ENCODE peak calls at places on chromosomes 7 and 10, in five cellular contexts. Q is naive thymus-derived CD8-positive, alpha-beta T cell; V is left lung; Y is psoas muscle; A is activated T-cell treated with anti-CD3 and anti-CD28 coated beads, Interleukin-2, amount 50 U/mL, for 24 hours. N is an unnamed sample.

GRCh38 chr10:119377905-119378736 is 164.4 kb downstream of the RGS10 start:
- DNase-seq in Q (no peak), V (no peak), Y (no peak), A (no peak), N (no peak)

GRCh38 chr10:88042162-88043100 is 179.0 kb downstream of the PTEN start:
- DNase-seq in Q (no peak), V (peak), Y (no peak), A (no peak), N (peak)

GRCh38 chr7:141866974-141867373 is 25.7 kb upstream of the PRSS37 start:
- DNase-seq in Q (no peak), V (no peak), Y (no peak), A (no peak), N (no peak)

GRCh38 chr10:6737080-6737641 is 157.1 kb upstream of the PRKCQ start:
- DNase-seq in Q (no peak), V (no peak), Y (peak), A (no peak), N (no peak)

GRCh38 chr7:31134246-31135188 is 82.4 kb downstream of the ADCYAP1R1 start:
- DNase-seq in Q (peak), V (peak), Y (peak), A (peak), N (peak)

GRCh38 chr7:55032069-55032699 is 13.4 kb downstream of the EGFR start:
- DNase-seq in Q (no peak), V (no peak), Y (no peak), A (no peak), N (no peak)

GRCh38 chr10:51667992-51668689 is 31.3 kb downstream of the CSTF2T start:
- DNase-seq in Q (no peak), V (no peak), Y (no peak), A (no peak), N (no peak)

GRCh38 chr10:44801383-44802327 is 109.5 kb upstream of the TMEM72 start:
- DNase-seq in Q (no peak), V (peak), Y (peak), A (no peak), N (no peak)

GRCh38 chr10:132010484-132010883 is 28.8 kb upstream of the BNIP3 start:
- DNase-seq in Q (no peak), V (no peak), Y (no peak), A (no peak), N (no peak)

GRCh38 chr10:108597657-108598319 is 1325.5 kb downstream of the XPNPEP1 start:
- DNase-seq in Q (no peak), V (no peak), Y (no peak), A (no peak), N (no peak)

GRCh38 chr10:44310762-44311562 is 73.9 kb downstream of the CXCL12 start:
- DNase-seq in Q (peak), V (peak), Y (peak), A (peak), N (no peak)

GRCh38 chr10:124300224-124300623 is 118.5 kb downstream of the OAT start:
- DNase-seq in Q (no peak), V (peak), Y (no peak), A (peak), N (no peak)

GRCh38 chr10:132574783-132575319 is 37.3 kb downstream of the INPP5A start:
- DNase-seq in Q (no peak), V (peak), Y (no peak), A (no peak), N (no peak)

GRCh38 chr7:22564511-22565045 is 64.6 kb upstream of the STEAP1B start:
- DNase-seq in Q (no peak), V (no peak), Y (peak), A (no peak), N (no peak)

GRCh38 chr7:46478046-46478445 is 557.0 kb upstream of the IGFBP3 start:
- DNase-seq in Q (no peak), V (no peak), Y (no peak), A (no peak), N (no peak)

GRCh38 chr10:97498841-97499560 is at the start of gene UBTD1:
- DNase-seq in Q (no peak), V (peak), Y (peak), A (no peak), N (no peak)

GRCh38 chr7:41824284-41824683 is 121.4 kb upstream of the INHBA start:
- DNase-seq in Q (no peak), V (no peak), Y (no peak), A (no peak), N (no peak)

N was measured in Jurkat, Clone E6-1.